ENCODE peak calls at places on chromosomes 11 and 22, in seven cellular contexts. R, G, E, K, D, Q and I are unnamed samples.

GRCh38 chr11:70090989-70091388 is 12.9 kb downstream of the ANO1 start:
- DNase-seq in R (no peak), G (no peak), E (no peak), K (no peak), D (no peak), Q (no peak), I (no peak)

GRCh38 chr11:85086511-85087284 is 540.4 kb downstream of the DLG2 start:
- DNase-seq in R (no peak), G (no peak), E (no peak), K (no peak), D (no peak), Q (no peak), I (no peak)

GRCh38 chr11:73478737-73479347 is 102.6 kb downstream of the RELT start:
- DNase-seq in R (no peak), G (no peak), E (no peak), K (no peak), D (peak), Q (no peak), I (peak)

GRCh38 chr22:35842954-35843353 is 125.3 kb downstream of the APOL5 start:
- DNase-seq in R (no peak), G (no peak), E (no peak), K (no peak), D (peak), Q (no peak), I (peak)

GRCh38 chr11:120392299-120392698 is 56.1 kb downstream of the ARHGEF12 start:
- DNase-seq in R (no peak), G (no peak), E (no peak), K (no peak), D (no peak), Q (no peak), I (no peak)

GRCh38 chr11:62544521-62545436 is 1.8 kb downstream of the AHNAK start:
- DNase-seq in R (no peak), G (no peak), E (no peak), K (no peak), D (no peak), Q (no peak), I (no peak)

GRCh38 chr11:76667856-76668255 is 2.7 kb downstream of the LRRC32 start:
- DNase-seq in R (peak), G (no peak), E (peak), K (peak), D (no peak), Q (peak), I (no peak)

GRCh38 chr22:33519140-33519973 is 400.9 kb downstream of the LARGE1 start:
- DNase-seq in R (no peak), G (no peak), E (no peak), K (no peak), D (peak), Q (no peak), I (no peak)

GRCh38 chr11:118142809-118143208 is 9.8 kb downstream of the SCN4B start:
- DNase-seq in R (no peak), G (no peak), E (no peak), K (no peak), D (no peak), Q (no peak), I (no peak)

GRCh38 chr11:107184936-107185335 is 166.7 kb upstream of the GUCY1A2 start:
- DNase-seq in R (no peak), G (no peak), E (no peak), K (no peak), D (no peak), Q (no peak), I (no peak)

GRCh38 chr11:1473786-1474185 is 12.8 kb downstream of the MOB2 start:
- DNase-seq in R (peak), G (no peak), E (no peak), K (no peak), D (no peak), Q (no peak), I (no peak)

GRCh38 chr11:32374261-32374711 is 61.1 kb downstream of the WT1 start:
- DNase-seq in R (no peak), G (no peak), E (no peak), K (no peak), D (no peak), Q (no peak), I (no peak)

GRCh38 chr22:46866591-46866990 is 104.1 kb downstream of the TBC1D22A start:
- DNase-seq in R (no peak), G (no peak), E (no peak), K (no peak), D (peak), Q (no peak), I (peak)

GRCh38 chr11:47104337-47104950 is 72.2 kb downstream of the ARFGAP2 start:
- DNase-seq in R (no peak), G (no peak), E (no peak), K (no peak), D (peak), Q (no peak), I (no peak)

GRCh38 chr11:66859686-66860448 is 3.0 kb downstream of the LRFN4 start:
- DNase-seq in R (no peak), G (no peak), E (peak), K (no peak), D (no peak), Q (no peak), I (no peak)

DNA sequence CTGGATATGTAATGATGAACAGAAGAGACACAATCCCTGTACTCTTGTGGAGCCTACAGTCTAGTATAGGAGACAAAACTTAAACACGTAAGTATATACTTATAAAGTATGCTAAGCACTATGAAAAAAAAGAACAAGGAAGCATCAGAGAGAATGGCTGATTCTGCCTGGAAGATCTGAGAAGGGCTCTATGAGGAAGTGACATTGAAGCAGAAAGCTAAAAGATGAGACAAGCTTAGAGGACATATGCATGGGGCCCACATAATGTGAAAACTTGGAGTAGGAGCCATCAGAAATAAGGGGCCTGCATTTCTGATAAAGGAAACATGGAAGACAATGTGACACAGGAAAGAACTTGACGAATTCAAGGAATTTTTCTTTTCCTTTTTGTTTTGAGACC is 16.6 kb downstream of the SAA1 start:
- DNase-seq in R (no peak), G (no peak), E (no peak), K (no peak), D (no peak), Q (no peak), I (no peak)
- H3K27ac ChIP-seq in R (no peak), G (no peak), E (no peak), K (no peak), D (no peak), Q (no peak), I (no peak)

GRCh38 chr11:133506023-133506422 is 26.3 kb downstream of the OPCML start:
- DNase-seq in R (no peak), G (no peak), E (no peak), K (no peak), D (no peak), Q (no peak), I (no peak)

GRCh38 chr11:133507185-133507584 is 25.1 kb downstream of the OPCML start:
- DNase-seq in R (no peak), G (no peak), E (no peak), K (no peak), D (no peak), Q (no peak), I (no peak)

GRCh38 chr11:133506551-133507094 is 25.7 kb downstream of the OPCML start:
- DNase-seq in R (no peak), G (no peak), E (no peak), K (no peak), D (no peak), Q (no peak), I (no peak)

GRCh38 chr11:133509924-133510697 is 22.2 kb downstream of the OPCML start:
- DNase-seq in R (no peak), G (peak), E (no peak), K (no peak), D (no peak), Q (no peak), I (no peak)

DNA sequence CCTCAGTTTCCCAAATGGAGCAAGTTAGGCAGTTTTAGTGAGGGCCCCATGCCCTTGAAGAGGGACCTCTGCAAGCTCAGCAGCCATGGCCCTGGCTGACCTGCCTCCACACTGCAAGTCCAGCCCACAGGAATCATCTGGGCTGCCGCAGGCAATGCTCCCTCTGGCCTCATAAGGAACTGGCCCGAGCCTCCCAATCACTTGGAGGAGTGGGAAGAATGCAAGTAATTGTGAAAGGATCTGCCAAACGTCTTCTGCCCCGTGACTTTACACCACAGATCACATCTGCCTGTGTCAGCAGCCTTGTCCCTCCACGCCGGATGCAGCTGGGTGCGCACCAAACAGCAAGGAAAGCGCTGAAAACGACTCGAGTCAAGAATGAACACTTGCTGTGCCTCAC is 23.9 kb downstream of the OPCML start:
- DNase-seq in R (no peak), G (no peak), E (no peak), K (no peak), D (no peak), Q (no peak), I (no peak)
- TF ChIP-seq CTCF in R (no peak), G (no peak), E (no peak), K (no peak), D (no peak), Q (no peak), I (no peak)

GRCh38 chr22:31288496-31289235 is 3.6 kb downstream of the PIK3IP1 start:
- DNase-seq in R (no peak), G (peak), E (no peak), K (no peak), D (no peak), Q (no peak), I (no peak)

GRCh38 chr22:31290494-31291402 is 1.5 kb downstream of the PIK3IP1 start:
- DNase-seq in R (peak), G (peak), E (peak), K (peak), D (peak), Q (peak), I (peak)

GRCh38 chr22:31289335-31289734 is 3.0 kb downstream of the PIK3IP1 start:
- DNase-seq in R (peak), G (peak), E (no peak), K (no peak), D (no peak), Q (no peak), I (no peak)

GRCh38 chr22:31291716-31292644 is at the start of gene PIK3IP1:
- DNase-seq in R (peak), G (peak), E (peak), K (peak), D (peak), Q (peak), I (peak)

GRCh38 chr22:31291403-31291715 is 929 bp downstream of the PIK3IP1 start:
- DNase-seq in R (no peak), G (no peak), E (no peak), K (no peak), D (no peak), Q (no peak), I (no peak)
- H3K27ac ChIP-seq in R (peak), G (peak), E (peak), K (peak), D (no peak), Q (peak), I (peak)

DNA sequence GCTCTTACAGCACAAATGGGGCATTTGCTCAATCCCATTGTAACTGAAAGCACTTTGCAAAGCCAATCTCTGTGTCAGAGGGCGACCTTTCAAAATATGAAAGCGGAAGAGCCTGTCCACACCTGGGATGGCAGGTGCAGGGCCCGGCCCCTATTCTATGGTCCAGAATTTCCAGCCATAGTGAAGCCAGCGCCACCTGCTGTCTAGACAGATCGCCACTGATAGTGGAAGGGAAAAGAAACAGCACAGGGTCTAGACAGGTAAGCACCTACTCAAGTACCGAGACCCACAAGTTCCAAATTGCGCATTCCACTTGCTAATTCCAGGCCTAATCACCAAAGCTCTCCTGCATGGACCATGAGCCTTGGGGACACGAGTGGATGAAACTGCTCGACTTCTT is 141.4 kb downstream of the NTM start:
- DNase-seq in R (peak), G (no peak), E (no peak), K (no peak), D (peak), Q (no peak), I (no peak)
- TF ChIP-seq CTCF in R (peak), G (no peak), E (peak), K (no peak), D (peak), Q (peak), I (no peak)

GRCh38 chr22:45154383-45154782 is 9.3 kb upstream of the NUP50 start:
- DNase-seq in R (no peak), G (no peak), E (no peak), K (no peak), D (peak), Q (no peak), I (no peak)
- H3K27ac ChIP-seq in R (no peak), G (no peak), E (no peak), K (no peak), D (no peak), Q (no peak), I (no peak)

DNA sequence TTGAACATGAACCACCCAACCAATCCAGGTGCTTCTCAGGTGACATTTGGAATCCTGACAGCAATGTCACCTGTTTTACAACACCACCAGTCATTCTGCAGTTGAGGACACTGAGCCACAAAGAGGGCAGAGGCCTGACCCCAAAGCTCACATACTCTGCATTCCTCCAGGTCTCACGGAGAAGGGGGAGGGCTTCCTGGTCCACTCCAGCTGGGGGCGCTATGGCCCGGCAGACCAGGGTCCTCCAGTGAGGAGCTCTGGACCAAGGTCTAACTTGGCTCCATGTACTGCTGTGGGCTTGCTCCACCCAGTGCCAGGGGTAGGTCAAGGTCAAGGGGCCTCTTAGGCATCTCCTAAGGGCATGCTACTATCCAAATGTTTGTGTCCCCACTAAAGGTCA is 1.5 kb upstream of the PNPLA3 start:
- DNase-seq in R (no peak), G (no peak), E (no peak), K (no peak), D (no peak), Q (no peak), I (no peak)
- TF ChIP-seq CTCF in R (no peak), G (no peak), E (no peak), K (no peak), D (peak), Q (no peak), I (no peak)

DNA sequence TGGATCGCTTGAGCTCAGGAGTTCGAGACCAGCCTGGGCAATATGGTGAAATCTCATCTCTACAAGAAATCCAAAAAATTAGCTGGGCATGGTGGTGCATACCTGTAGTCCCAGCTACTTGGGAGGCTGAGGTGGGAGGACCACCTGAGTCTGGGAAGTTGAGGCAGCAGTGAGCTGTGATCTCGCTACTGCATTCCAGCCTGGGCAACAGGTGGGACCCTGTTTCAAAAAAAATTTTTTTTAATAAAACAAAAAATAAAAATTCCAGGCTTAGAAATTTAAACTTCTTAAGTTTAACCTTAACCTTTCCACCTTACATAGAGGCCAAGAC is 21.2 kb downstream of the CLMP start:
- DNase-seq in R (no peak), G (no peak), E (no peak), K (no peak), D (no peak), Q (no peak), I (no peak)
- H3K27ac ChIP-seq in R (no peak), G (peak), E (no peak), K (no peak), D (peak), Q (peak), I (peak)